ENCODE peak calls at places on chromosomes 6 and 20, in nine cellular contexts. Y is occipital lobe; P is neural crest cell; F is GDM1; V is effector CD4-positive, alpha-beta T cell; K is G401; Q is BJ; B is pancreas; W is endothelial cell. R is an unnamed sample.
A peak's percentile ranks its signal among the peaks of the same experiment; 100 is the strongest.

GRCh38 chr6:119314894-119315272 is 34.7 kb downstream of the MAN1A1 start:
- DNase-seq in Y (no peak), P (no peak), F (no peak), V (no peak), K (no peak), Q (no peak), B (no peak), W (no peak), R (no peak)

GRCh38 chr6:3568396-3569082 is 111.7 kb upstream of the SLC22A23 start:
- DNase-seq in Y (no peak), P (no peak), F (no peak), V (no peak), K (peak; percentile 75), Q (no peak), B (no peak), W (no peak), R (no peak)

GRCh38 chr6:21595265-21595950 is 1.9 kb downstream of the SOX4 start:
- DNase-seq in Y (no peak), P (peak; percentile 22), F (no peak), V (no peak), K (peak; percentile 23), Q (no peak), B (peak; percentile 31), W (peak; percentile 35), R (no peak)

GRCh38 chr6:35728663-35729348 is 8.0 kb upstream of the ARMC12 start:
- DNase-seq in Y (no peak), P (no peak), F (peak; percentile 69), V (no peak), K (peak; percentile 28), Q (no peak), B (no peak), W (no peak), R (peak; percentile 19)

GRCh38 chr20:1367479-1367878 is 25.4 kb downstream of the FKBP1A start:
- DNase-seq in Y (no peak), P (no peak), F (no peak), V (no peak), K (no peak), Q (no peak), B (no peak), W (no peak), R (no peak)

GRCh38 chr6:138004423-138005287 is 102.6 kb downstream of the PERP start:
- DNase-seq in Y (no peak), P (no peak), F (no peak), V (no peak), K (peak; percentile 22), Q (no peak), B (no peak), W (peak; percentile 30), R (no peak)

GRCh38 chr6:166588691-166589333 is 2.3 kb upstream of the RAMACL start:
- DNase-seq in Y (no peak), P (no peak), F (no peak), V (no peak), K (peak; percentile 83), Q (peak; percentile 49), B (no peak), W (no peak), R (no peak)

GRCh38 chr20:56202493-56203077 is 45.9 kb upstream of the MC3R start:
- DNase-seq in Y (no peak), P (no peak), F (no peak), V (no peak), K (no peak), Q (no peak), B (no peak), W (no peak), R (no peak)

R was measured in caudate nucleus.